ENCODE peak calls at places on chromosomes 16 and 17, in seven cellular contexts. One of them, this sample, is unnamed.

GRCh38 chr16:89026121-89026612 is 49.2 kb upstream of the CBFA2T3 start:
- DNase-seq in trophoblast cell: no peak
- DNase-seq in H1: no peak
- DNase-seq in mesendoderm: no peak
- DNase-seq in H9: no peak
- DNase-seq in IMR-90: no peak
- DNase-seq in neuronal stem cell: no peak
- DNase-seq in this sample: peak

GRCh38 chr16:78385406-78385805 is 286.0 kb downstream of the WWOX start:
- DNase-seq in H1: no peak
- DNase-seq in IMR-90: no peak
- DNase-seq in mesendoderm: no peak
- DNase-seq in trophoblast cell: no peak
- DNase-seq in neuronal stem cell: no peak
- DNase-seq in H9: no peak
- DNase-seq in this sample: no peak

GRCh38 chr17:49290690-49291326 is 60.2 kb upstream of the PHOSPHO1 start:
- DNase-seq in neuronal stem cell: no peak
- DNase-seq in H9: no peak
- DNase-seq in IMR-90: peak
- DNase-seq in H1: no peak
- DNase-seq in mesendoderm: peak
- DNase-seq in trophoblast cell: peak
- DNase-seq in this sample: peak

GRCh38 chr16:89890200-89890599 is 16.8 kb downstream of the TCF25 start:
- DNase-seq in neuronal stem cell: no peak
- DNase-seq in trophoblast cell: no peak
- DNase-seq in mesendoderm: no peak
- DNase-seq in H1: no peak
- DNase-seq in H9: no peak
- DNase-seq in IMR-90: no peak
- DNase-seq in this sample: no peak

GRCh38 chr16:48075398-48075797 is 80.4 kb downstream of the ABCC12 start:
- DNase-seq in mesendoderm: no peak
- DNase-seq in H9: no peak
- DNase-seq in trophoblast cell: no peak
- DNase-seq in H1: no peak
- DNase-seq in IMR-90: peak
- DNase-seq in neuronal stem cell: no peak
- DNase-seq in this sample: peak

GRCh38 chr16:11794447-11794846 is 2.6 kb downstream of the ZC3H7A start:
- DNase-seq in neuronal stem cell: no peak
- DNase-seq in H9: no peak
- DNase-seq in IMR-90: no peak
- DNase-seq in H1: no peak
- DNase-seq in trophoblast cell: no peak
- DNase-seq in mesendoderm: no peak
- DNase-seq in this sample: no peak

GRCh38 chr17:4167786-4168185 is 24.8 kb downstream of the CYB5D2 start:
- DNase-seq in trophoblast cell: no peak
- DNase-seq in H9: no peak
- DNase-seq in H1: no peak
- DNase-seq in IMR-90: no peak
- DNase-seq in neuronal stem cell: no peak
- DNase-seq in mesendoderm: no peak
- DNase-seq in this sample: no peak

GRCh38 chr17:44353656-44354331 is 8.7 kb downstream of the GRN start:
- DNase-seq in H9: peak
- DNase-seq in mesendoderm: peak
- DNase-seq in trophoblast cell: peak
- DNase-seq in neuronal stem cell: no peak
- DNase-seq in IMR-90: no peak
- DNase-seq in H1: peak
- DNase-seq in this sample: peak

GRCh38 chr16:83011101-83011720 is 384.4 kb downstream of the CDH13 start:
- DNase-seq in mesendoderm: no peak
- DNase-seq in neuronal stem cell: no peak
- DNase-seq in IMR-90: no peak
- DNase-seq in H1: no peak
- DNase-seq in trophoblast cell: no peak
- DNase-seq in H9: no peak
- DNase-seq in this sample: no peak

GRCh38 chr16:50371936-50372595 is 3.3 kb upstream of the BRD7 start:
- DNase-seq in mesendoderm: peak
- DNase-seq in H1: no peak
- DNase-seq in IMR-90: no peak
- DNase-seq in neuronal stem cell: no peak
- DNase-seq in H9: no peak
- DNase-seq in trophoblast cell: no peak
- DNase-seq in this sample: no peak

DNA sequence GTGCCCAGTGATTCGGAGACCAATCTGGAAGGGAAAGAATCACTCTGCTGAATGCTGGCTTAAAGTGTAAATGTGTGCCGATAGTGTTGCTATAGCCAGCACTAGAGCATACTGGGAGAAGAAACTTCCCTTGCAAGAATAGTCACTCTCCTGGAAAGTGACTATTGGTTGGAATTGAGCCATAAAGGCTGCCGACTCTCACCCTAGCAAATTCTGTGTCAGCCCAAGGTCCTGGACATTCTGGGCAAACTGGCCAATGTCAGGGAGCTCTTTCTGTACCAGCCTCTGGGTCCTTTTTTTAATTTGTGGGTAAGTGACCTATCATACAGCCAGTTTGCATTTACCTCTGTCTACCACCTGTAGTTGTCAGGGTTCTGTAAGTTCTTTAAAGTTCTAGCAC is 44.3 kb upstream of the HNF1B start:
- DNase-seq in H1: no peak
- DNase-seq in neuronal stem cell: no peak
- DNase-seq in trophoblast cell: no peak
- DNase-seq in H9: no peak
- DNase-seq in mesendoderm: no peak
- DNase-seq in IMR-90: no peak
- DNase-seq in this sample: no peak
- H2BK5ac ChIP-seq in H1: no peak
- H2BK5ac ChIP-seq in neuronal stem cell: no peak
- H2BK5ac ChIP-seq in trophoblast cell: no peak
- H2BK5ac ChIP-seq in H9: no peak
- H2BK5ac ChIP-seq in mesendoderm: no peak
- H2BK5ac ChIP-seq in IMR-90: no peak
- H2BK5ac ChIP-seq in this sample: peak

DNA sequence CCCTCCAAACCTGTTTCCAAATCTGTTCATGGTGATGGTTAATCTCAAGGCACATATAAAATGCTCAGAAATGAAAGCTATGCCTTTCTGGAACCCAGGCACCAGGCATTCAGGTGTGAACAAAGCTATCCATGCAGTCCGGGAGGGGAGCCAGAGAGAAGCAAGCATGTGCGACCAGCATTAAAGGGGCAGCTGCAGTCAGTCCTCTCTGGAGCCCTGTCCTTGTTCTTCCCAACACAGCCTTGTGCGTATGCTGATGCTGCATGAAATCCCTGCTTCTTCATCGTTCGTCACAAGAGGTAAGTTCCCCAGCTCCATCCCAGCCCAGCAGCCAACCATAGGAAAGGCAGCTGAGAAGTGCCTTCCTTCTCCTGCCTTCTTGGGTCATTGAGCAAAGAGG is 148.7 kb downstream of the GRIN2A start:
- DNase-seq in mesendoderm: no peak
- DNase-seq in IMR-90: no peak
- DNase-seq in H9: no peak
- DNase-seq in H1: no peak
- DNase-seq in neuronal stem cell: no peak
- DNase-seq in trophoblast cell: no peak
- DNase-seq in this sample: no peak
- H3K27ac ChIP-seq in mesendoderm: no peak
- H3K27ac ChIP-seq in IMR-90: no peak
- H3K27ac ChIP-seq in H9: no peak
- H3K27ac ChIP-seq in H1: no peak
- H3K27ac ChIP-seq in neuronal stem cell: no peak
- H3K27ac ChIP-seq in trophoblast cell: no peak
- H3K27ac ChIP-seq in this sample: no peak

GRCh38 chr16:87957296-87958069 is 6.2 kb downstream of the BANP start:
- DNase-seq in trophoblast cell: no peak
- DNase-seq in H1: no peak
- DNase-seq in mesendoderm: no peak
- DNase-seq in IMR-90: no peak
- DNase-seq in neuronal stem cell: no peak
- DNase-seq in H9: no peak
- DNase-seq in this sample: no peak
- H2BK5ac ChIP-seq in trophoblast cell: no peak
- H2BK5ac ChIP-seq in H1: peak
- H2BK5ac ChIP-seq in mesendoderm: no peak
- H2BK5ac ChIP-seq in IMR-90: peak
- H2BK5ac ChIP-seq in neuronal stem cell: no peak
- H2BK5ac ChIP-seq in H9: no peak
- H2BK5ac ChIP-seq in this sample: no peak

GRCh38 chr17:53950207-53950857 is 127.6 kb downstream of the KIF2B start:
- DNase-seq in IMR-90: no peak
- DNase-seq in neuronal stem cell: no peak
- DNase-seq in mesendoderm: peak
- DNase-seq in H1: peak
- DNase-seq in trophoblast cell: no peak
- DNase-seq in H9: peak
- DNase-seq in this sample: no peak
- H3K27ac ChIP-seq in IMR-90: no peak
- H3K27ac ChIP-seq in neuronal stem cell: no peak
- H3K27ac ChIP-seq in mesendoderm: no peak
- H3K27ac ChIP-seq in H1: no peak
- H3K27ac ChIP-seq in trophoblast cell: no peak
- H3K27ac ChIP-seq in H9: no peak
- H3K27ac ChIP-seq in this sample: no peak

GRCh38 chr16:71562552-71562951 is 14.3 kb downstream of the TAT start:
- DNase-seq in IMR-90: no peak
- DNase-seq in neuronal stem cell: no peak
- DNase-seq in mesendoderm: no peak
- DNase-seq in H1: no peak
- DNase-seq in H9: no peak
- DNase-seq in trophoblast cell: no peak
- DNase-seq in this sample: no peak
- H2BK5ac ChIP-seq in IMR-90: no peak
- H2BK5ac ChIP-seq in neuronal stem cell: no peak
- H2BK5ac ChIP-seq in mesendoderm: no peak
- H2BK5ac ChIP-seq in H1: no peak
- H2BK5ac ChIP-seq in H9: no peak
- H2BK5ac ChIP-seq in trophoblast cell: no peak
- H2BK5ac ChIP-seq in this sample: no peak

This sample was measured in mesenchymal stem cell.